ENCODE peak calls at places on chromosome 6, in seven cellular contexts. N, K, I, O, C, J and Z are unnamed samples.

GRCh38 chr6:158322724-158323560 is 10.7 kb downstream of the TULP4 start:
- DNase-seq in J (no peak), I (no peak), O (no peak), C (no peak), N (peak; percentile 14), K (no peak), Z (no peak)

GRCh38 chr6:23783901-23784300 is 342.1 kb upstream of the NRSN1 start:
- DNase-seq in I (no peak), K (no peak), O (no peak), N (no peak), C (no peak), J (no peak), Z (no peak)

GRCh38 chr6:16239798-16240123 is 1.4 kb downstream of the GMPR start:
- DNase-seq in C (peak; percentile 60), N (no peak), J (peak; percentile 75), K (no peak), I (no peak), O (no peak), Z (no peak)

GRCh38 chr6:87922947-87923330 is 124.7 kb upstream of the SPACA1 start:
- DNase-seq in I (no peak), N (no peak), J (no peak), C (no peak), O (no peak), K (no peak), Z (no peak)

GRCh38 chr6:24891004-24891403 is 44.8 kb downstream of the RIPOR2 start:
- DNase-seq in K (no peak), J (no peak), I (no peak), N (no peak), C (no peak), O (no peak), Z (no peak)

GRCh38 chr6:44976677-44977405 is 351.3 kb upstream of the RUNX2 start:
- DNase-seq in I (no peak), K (no peak), C (no peak), J (no peak), N (no peak), O (no peak), Z (no peak)

GRCh38 chr6:43196337-43196736 is 14.3 kb downstream of the CUL9 start:
- DNase-seq in I (no peak), N (no peak), O (no peak), C (no peak), K (no peak), J (no peak), Z (no peak)

GRCh38 chr6:163897030-163897429 is 482.5 kb downstream of the QKI start:
- DNase-seq in K (no peak), N (no peak), I (no peak), O (no peak), J (no peak), C (no peak), Z (no peak)

GRCh38 chr6:105509506-105510331 is 106.8 kb upstream of the PREP start:
- DNase-seq in O (no peak), J (peak; percentile 68), N (no peak), I (no peak), C (no peak), K (peak; percentile 21), Z (no peak)

GRCh38 chr6:24929255-24929654 is 6.5 kb downstream of the RIPOR2 start:
- DNase-seq in O (no peak), N (no peak), C (no peak), K (no peak), I (no peak), J (no peak), Z (no peak)

GRCh38 chr6:46796842-46797241 is 3.7 kb downstream of the MEP1A start:
- DNase-seq in C (no peak), O (no peak), K (no peak), I (no peak), J (no peak), N (no peak), Z (no peak)

GRCh38 chr6:86706449-86706848 is 230.9 kb upstream of the HTR1E start:
- DNase-seq in J (no peak), K (no peak), N (no peak), C (no peak), O (no peak), I (no peak), Z (no peak)

GRCh38 chr6:53741417-53741816 is 53.4 kb upstream of the LRRC1 start:
- DNase-seq in O (no peak), C (no peak), J (no peak), I (no peak), N (no peak), K (no peak), Z (no peak)

GRCh38 chr6:161188547-161189465 is 85.1 kb downstream of the AGPAT4 start:
- DNase-seq in C (no peak), I (no peak), J (no peak), N (no peak), O (no peak), K (no peak), Z (no peak)

GRCh38 chr6:131470549-131470948 is 102.5 kb upstream of the ARG1 start:
- DNase-seq in J (no peak), I (no peak), O (no peak), C (no peak), K (no peak), N (no peak), Z (no peak)

DNA sequence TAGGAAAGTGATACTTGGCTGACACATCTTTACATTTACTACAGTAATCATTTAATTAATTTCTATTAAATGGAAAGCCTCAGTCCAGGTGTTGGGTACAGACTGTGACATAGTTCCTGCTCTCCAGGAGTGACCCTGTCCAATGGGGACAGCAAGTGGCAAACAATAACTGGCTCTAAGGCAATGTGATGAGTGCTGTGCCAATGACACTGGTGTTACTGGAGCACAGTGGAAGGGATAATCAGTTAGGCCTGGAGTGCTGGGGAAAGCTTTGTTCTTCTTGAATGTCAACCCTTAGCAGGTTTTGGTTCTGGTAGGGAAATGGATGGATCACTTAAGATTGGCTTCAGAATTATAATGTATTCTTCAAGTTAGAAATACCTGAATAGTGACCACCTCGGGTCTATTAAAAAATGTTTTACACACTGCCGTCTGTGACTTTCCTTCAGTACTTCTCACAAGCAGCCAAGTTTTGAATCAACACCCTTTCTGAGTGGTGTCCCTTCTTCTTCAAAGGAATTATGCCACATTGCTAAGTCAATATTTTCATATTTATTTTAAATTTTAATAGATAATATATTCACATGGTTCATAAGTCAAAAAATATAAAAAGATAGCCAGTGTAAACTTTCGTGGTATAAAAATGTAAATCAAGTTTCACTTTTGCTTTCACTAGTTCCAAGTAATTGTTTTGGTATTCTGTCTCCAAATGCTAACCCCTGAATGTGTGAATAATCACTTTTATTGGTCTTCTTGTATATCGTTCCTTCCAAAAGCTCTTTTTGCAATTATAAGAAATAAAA is 9.6 kb downstream of the CMTR1 start:
- DNase-seq in I (no peak), K (no peak), O (no peak), C (no peak), J (no peak), N (no peak), Z (no peak)
- H3K27ac ChIP-seq in I (peak overlapping the region; percentile 79), K (no peak overlapping the region), O (no peak overlapping the region), C (peak overlapping the region; percentile 28), J (peak overlapping the region; percentile 78), N (no peak overlapping the region), Z (peak overlapping the region; percentile 29)

DNA sequence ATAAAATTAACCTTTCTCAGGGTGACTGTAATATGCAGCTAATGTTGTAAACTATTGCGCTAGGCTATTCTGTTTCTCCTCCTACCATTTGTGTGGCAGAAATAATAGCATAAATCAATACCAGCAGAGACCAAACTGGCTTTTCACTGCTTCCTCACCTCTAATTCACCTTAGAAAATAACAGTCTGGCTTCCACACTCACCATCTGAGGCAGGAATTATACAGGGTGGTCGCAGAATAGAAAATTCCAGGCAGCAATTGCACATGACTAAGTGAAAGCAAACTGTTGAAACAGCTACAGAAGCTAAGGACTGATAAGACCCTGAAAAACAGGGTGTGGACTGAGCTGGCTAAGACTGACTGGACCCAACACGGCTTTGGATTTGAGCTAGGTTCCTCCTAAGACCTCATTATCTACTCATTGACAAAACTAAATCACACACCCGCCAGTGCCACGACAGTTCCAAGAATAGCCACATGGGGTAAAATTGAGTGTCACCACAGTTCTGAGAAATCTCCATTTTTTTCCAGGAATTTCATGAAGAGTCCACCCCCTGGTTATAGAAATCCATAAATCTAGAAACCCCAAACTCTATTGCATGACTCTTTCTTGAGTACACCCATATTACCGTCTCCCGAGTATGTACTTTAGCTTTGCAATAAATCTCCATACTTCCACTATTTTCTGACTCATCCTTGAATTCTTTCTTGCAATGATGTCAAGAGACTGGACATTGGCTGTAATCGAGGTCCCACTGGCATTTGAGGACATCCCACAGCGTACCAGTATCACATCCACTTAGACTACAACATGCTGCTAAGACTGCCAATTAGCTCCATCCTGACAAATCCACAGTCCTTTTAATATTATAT is 60.9 kb upstream of the KCNQ5 start:
- DNase-seq in K (no peak), I (no peak), O (no peak), N (no peak), C (no peak), J (no peak), Z (no peak)
- TF ChIP-seq CTCF in K (no peak), I (no peak), O (no peak), N (no peak), C (no peak), J (peak; percentile 15), Z (no peak)

DNA sequence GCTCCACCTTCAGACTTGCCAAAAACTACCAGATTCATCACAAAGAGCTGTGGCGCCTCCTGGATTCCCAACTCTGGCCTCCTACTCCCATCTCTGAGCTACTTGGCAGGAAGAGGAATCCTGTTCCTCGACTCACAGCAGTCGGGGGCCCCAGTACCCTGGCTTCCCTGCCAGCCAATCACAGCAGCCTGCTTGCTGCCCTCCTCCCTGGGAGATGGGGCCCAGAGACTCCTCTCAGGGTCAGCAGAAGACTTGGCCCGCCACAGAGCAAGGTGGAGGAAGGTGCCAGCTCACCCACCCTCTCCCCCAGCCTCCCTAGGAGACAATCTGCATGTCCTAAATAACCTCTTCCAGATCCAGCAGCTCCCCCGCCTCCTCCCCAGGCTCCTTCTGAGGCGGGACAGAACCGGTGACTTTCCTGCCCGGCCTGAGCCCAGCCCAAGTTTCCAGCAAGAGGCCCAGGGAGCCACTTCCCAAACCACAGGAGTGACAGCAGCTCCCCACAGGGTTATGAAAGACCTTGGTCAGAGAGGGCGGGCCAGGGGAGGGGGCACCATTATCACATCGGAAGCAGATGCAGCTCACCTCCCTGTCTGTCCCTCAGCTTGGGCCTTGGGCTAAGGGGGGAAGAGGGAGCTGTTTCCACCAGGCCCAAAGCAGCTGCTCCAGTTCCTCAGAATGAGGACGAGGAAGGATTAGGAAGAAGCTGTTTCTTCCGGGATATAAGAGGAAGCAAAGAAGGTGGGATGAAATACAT is 2.3 kb downstream of the CCND3 start:
- DNase-seq in I (no peak), J (peak; percentile 37), K (peak; percentile 60), C (no peak), N (no peak), O (no peak), Z (no peak)
- H3K27ac ChIP-seq in I (peak overlapping the region; percentile 84), J (peak overlapping the region; percentile 87), K (peak overlapping the region; percentile 85), C (peak overlapping the region; percentile 84), N (peak overlapping the region; percentile 93), O (peak overlapping the region; percentile 68), Z (peak overlapping the region; percentile 90)

DNA sequence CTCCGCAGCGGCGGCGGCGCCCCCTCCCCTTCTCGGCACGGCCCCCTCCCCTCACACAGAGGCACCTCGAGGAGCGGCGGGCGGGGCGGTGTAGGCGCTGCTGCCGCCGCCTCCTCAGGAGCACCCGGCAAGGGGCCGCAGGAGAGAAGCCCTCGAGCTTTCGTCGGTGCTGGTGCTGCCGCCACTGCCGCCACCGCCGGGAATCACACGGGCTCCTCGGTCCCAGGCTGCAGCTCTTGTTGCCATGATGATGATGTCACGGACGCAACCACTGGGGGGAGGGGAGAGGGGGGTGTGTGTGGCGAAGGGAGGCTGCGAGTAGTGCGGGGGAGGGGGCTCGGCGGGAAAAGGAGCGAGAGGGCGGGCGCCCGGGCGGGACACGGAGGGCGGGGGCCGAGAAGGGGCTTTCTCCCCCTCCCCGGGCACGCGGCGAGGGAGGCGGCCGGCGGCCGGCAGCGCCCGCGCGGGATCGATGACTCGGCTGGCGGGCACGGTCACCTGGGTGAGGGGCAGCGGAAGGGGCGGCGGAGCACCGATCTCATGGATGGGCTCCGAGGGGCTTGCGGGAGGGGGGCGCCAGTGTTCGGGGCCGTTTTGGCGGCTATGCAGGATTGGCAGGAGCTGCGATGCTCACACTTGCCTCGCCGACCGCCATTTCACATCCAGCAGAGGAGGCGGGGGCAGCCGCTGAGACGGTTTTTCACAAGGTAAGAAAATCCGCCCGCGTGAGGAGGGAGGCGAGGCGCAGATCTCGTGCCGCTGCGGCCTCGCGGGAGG is at the start of gene REV3L:
- DNase-seq in I (peak; percentile 63), C (peak; percentile 84), O (peak; percentile 76), J (peak; percentile 92), N (peak; percentile 49), K (peak; percentile 89), Z (peak; percentile 95)
- TF ChIP-seq CTCF in I (no peak), C (no peak), O (no peak), J (no peak), N (no peak), K (no peak), Z (no peak)